ENCODE peak calls at places on chromosome 12, in seven cellular contexts. Y is PC-3, W is right lobe of liver, I is NT2/D1, H is heart left ventricle, Q is psoas muscle, R is mammary epithelial cell. V is an unnamed sample.

GRCh38 chr12:107564946-107565345 is 120.7 kb upstream of the PWP1 start:
- DNase-seq in W (no peak), H (no peak), Q (no peak), R (peak; percentile 23), Y (peak; percentile 61), I (peak; percentile 23), V (no peak)

GRCh38 chr12:46964496-46965098 is 114.8 kb upstream of the PCED1B start:
- DNase-seq in W (no peak), I (peak; percentile 75), Q (no peak), H (no peak), Y (no peak), R (peak; percentile 54), V (no peak)

GRCh38 chr12:10497602-10498001 is 8.1 kb upstream of the EIF2S3B start:
- DNase-seq in Y (no peak), R (no peak), W (no peak), H (no peak), I (no peak), Q (no peak), V (peak; percentile 44)

GRCh38 chr12:45407188-45407850 is 191.4 kb downstream of the ANO6 start:
- DNase-seq in Y (no peak), R (no peak), H (peak; percentile 30), Q (no peak), W (no peak), I (no peak), V (no peak)

GRCh38 chr12:3282271-3282670 is 205.1 kb downstream of the TSPAN9 start:
- DNase-seq in W (no peak), R (no peak), I (no peak), Q (no peak), H (no peak), Y (no peak), V (no peak)

GRCh38 chr12:94322346-94322745 is 137.3 kb downstream of the CEP83 start:
- DNase-seq in I (no peak), R (no peak), W (no peak), Y (no peak), Q (no peak), H (no peak), V (no peak)

GRCh38 chr12:84732941-84733340 is 179.7 kb downstream of the SLC6A15 start:
- DNase-seq in R (no peak), Q (no peak), Y (peak; percentile 32), H (no peak), W (no peak), I (no peak), V (no peak)

GRCh38 chr12:102571889-102572288 is 91.5 kb upstream of the IGF1 start:
- DNase-seq in R (no peak), H (no peak), I (no peak), Y (no peak), Q (no peak), W (no peak), V (no peak)

GRCh38 chr12:19547258-19547657 is 108.0 kb downstream of the AEBP2 start:
- DNase-seq in I (no peak), Y (no peak), H (no peak), Q (no peak), W (no peak), R (no peak), V (no peak)

GRCh38 chr12:127785535-127785934 is 481.4 kb upstream of the TMEM132C start:
- DNase-seq in Q (no peak), I (no peak), Y (peak; percentile 66), H (no peak), W (no peak), R (no peak), V (no peak)

GRCh38 chr12:60494249-60494648 is 898.4 kb downstream of the SLC16A7 start:
- DNase-seq in Y (peak; percentile 77), I (peak; percentile 11), W (no peak), R (peak; percentile 37), H (no peak), Q (no peak), V (no peak)

GRCh38 chr12:57717131-57717530 is 21.4 kb downstream of the AGAP2 start:
- DNase-seq in H (no peak), W (no peak), I (no peak), Y (no peak), R (no peak), Q (no peak), V (no peak)

GRCh38 chr12:124453419-124454351 is 113.7 kb downstream of the NCOR2 start:
- DNase-seq in W (peak; percentile 75), Q (peak; percentile 93), H (peak; percentile 90), Y (peak; percentile 91), I (no peak), R (no peak), V (peak; percentile 89)

GRCh38 chr12:94977766-94978468 is 25.6 kb downstream of the NDUFA12 start:
- DNase-seq in Q (no peak), H (no peak), W (no peak), I (no peak), R (no peak), Y (no peak), V (no peak)

GRCh38 chr12:15634010-15634676 is 155.0 kb downstream of the EPS8 start:
- DNase-seq in H (no peak), I (no peak), Q (no peak), Y (no peak), R (no peak), W (no peak), V (no peak)

GRCh38 chr12:13099066-13099909 is 4.2 kb downstream of the GSG1 start:
- DNase-seq in R (no peak), W (no peak), Q (no peak), H (peak; percentile 57), I (no peak), Y (peak; percentile 35), V (no peak)

GRCh38 chr12:94427520-94428381 is 31.9 kb downstream of the CEP83 start:
- DNase-seq in I (no peak), H (peak; percentile 54), W (no peak), R (peak; percentile 2), Q (no peak), Y (no peak), V (no peak)

GRCh38 chr12:114186241-114187002 is 219.5 kb downstream of the TBX5 start:
- DNase-seq in Q (no peak), R (no peak), I (peak; percentile 95), H (no peak), W (no peak), Y (no peak), V (no peak)

GRCh38 chr12:106976013-106976658 is 10.8 kb downstream of the MTERF2 start:
- DNase-seq in W (no peak), Q (no peak), R (no peak), Y (no peak), H (no peak), I (no peak), V (no peak)

GRCh38 chr12:10590976-10591375 is 22.4 kb downstream of the MAGOHB start:
- DNase-seq in R (no peak), I (no peak), H (no peak), Q (no peak), Y (no peak), W (no peak), V (no peak)

GRCh38 chr12:26874501-26875296 is 41.7 kb upstream of the ITPR2 start:
- DNase-seq in R (no peak), W (no peak), Y (no peak), H (peak; percentile 23), Q (no peak), I (no peak), V (no peak)

GRCh38 chr12:96383991-96384390 is 16.2 kb downstream of the CDK17 start:
- DNase-seq in Q (no peak), R (peak; percentile 45), W (no peak), I (no peak), H (no peak), Y (no peak), V (no peak)
- H3K4me3 ChIP-seq in Q (no peak overlapping the region), R (no peak overlapping the region), W (no peak overlapping the region), I (no peak overlapping the region), H (no peak overlapping the region), Y (no peak overlapping the region), V (no peak overlapping the region)

GRCh38 chr12:66359300-66359699 is 57.0 kb downstream of the HELB start:
- DNase-seq in H (no peak), Q (no peak), W (no peak), I (no peak), R (no peak), Y (no peak), V (no peak)
- H3K4me1 ChIP-seq in H (no peaks in the 10 kb centered on the region), Q (no peaks in the 10 kb centered on the region), W (no peaks in the 10 kb centered on the region), I (no peaks in the 10 kb centered on the region), R (no peaks in the 10 kb centered on the region), Y (no peaks in the 10 kb centered on the region), V (no peaks in the 10 kb centered on the region)

GRCh38 chr12:49058366-49059062 is 2.1 kb downstream of the KMT2D start:
- DNase-seq in I (no peak), R (no peak), Y (no peak), Q (no peak), W (no peak), H (no peak), V (no peak)

GRCh38 chr12:49059385-49060232 is 985 bp downstream of the KMT2D start:
- DNase-seq in Q (no peak), W (no peak), H (no peak), R (peak; percentile 9), Y (peak; percentile 22), I (no peak), V (peak; percentile 50)

GRCh38 chr12:49060237-49061156 is at the start of gene KMT2D:
- DNase-seq in Q (peak; percentile 94), W (peak; percentile 94), R (peak; percentile 93), H (peak; percentile 94), Y (peak; percentile 87), I (peak; percentile 94), V (peak; percentile 94)

GRCh38 chr12:49057888-49058287 is 2.7 kb downstream of the KMT2D start:
- DNase-seq in I (no peak), R (peak; percentile 7), H (no peak), Y (no peak), Q (no peak), W (no peak), V (peak; percentile 40)

GRCh38 chr12:49059063-49059384 is 1.6 kb downstream of the KMT2D start:
- DNase-seq in W (no peak), H (no peak), R (peak; percentile 1), Y (no peak), Q (no peak), I (no peak), V (no peak)
- H3K36me3 ChIP-seq in W (no peaks in the 10 kb centered on the region), H (no peaks in the 10 kb centered on the region), R (peaks cover 2% of the 10 kb centered on the region), Y (peaks cover 12% of the 10 kb centered on the region), Q (no peaks in the 10 kb centered on the region), I (peaks cover 39% of the 10 kb centered on the region), V (no peaks in the 10 kb centered on the region)

GRCh38 chr12:53974084-53975018 is at the start of gene HOTAIR:
- DNase-seq in W (no peak), Y (peak; percentile 53), H (no peak), Q (no peak), R (peak; percentile 56), I (no peak), V (no peak)
- H3K4me3 ChIP-seq in W (no peak within 1 kb of the TSS), Y (peak within 1 kb of the TSS; percentile 75), H (peak within 1 kb of the TSS; percentile 18), Q (peak within 1 kb of the TSS; percentile 69), R (peak within 1 kb of the TSS; percentile 46), I (peak within 1 kb of the TSS; percentile 34), V (no peak within 1 kb of the TSS)

GRCh38 chr12:117027251-117028086 is 71.7 kb downstream of the TESC start:
- DNase-seq in W (no peak), H (no peak), Q (no peak), R (no peak), Y (no peak), I (no peak), V (no peak)
- H3K4me1 ChIP-seq in W (no peaks in the 10 kb centered on the region), H (no peaks in the 10 kb centered on the region), Q (peaks cover 5% of the 10 kb centered on the region), R (peaks cover 3% of the 10 kb centered on the region), Y (no peaks in the 10 kb centered on the region), I (peaks cover 8% of the 10 kb centered on the region), V (no peaks in the 10 kb centered on the region)

DNA sequence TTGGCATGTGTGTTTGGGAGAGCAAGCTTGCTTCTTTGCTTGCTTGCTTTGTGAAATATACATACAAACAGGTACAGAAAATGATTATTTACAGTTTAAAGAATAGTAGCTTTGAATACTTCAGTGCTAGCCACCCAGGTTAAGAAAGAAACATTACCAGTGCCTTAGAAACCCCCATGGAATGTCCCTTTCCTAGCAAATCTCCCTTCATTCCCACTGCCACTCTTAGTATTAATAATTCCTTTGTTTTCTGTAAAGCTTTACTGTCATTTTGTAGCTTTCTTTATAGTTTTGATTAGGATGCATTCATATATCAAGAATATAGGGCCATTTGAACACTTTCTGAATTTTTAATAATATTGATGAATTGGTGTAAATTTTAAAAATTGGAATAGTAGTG is 9.5 kb downstream of the SRGAP1 start:
- DNase-seq in Q (no peak), I (no peak), W (no peak), Y (no peak), R (no peak), H (no peak), V (no peak)
- H3K36me3 ChIP-seq in Q (no peaks in the 10 kb centered on the region), I (no peaks in the 10 kb centered on the region), W (no peaks in the 10 kb centered on the region), Y (no peaks in the 10 kb centered on the region), R (no peaks in the 10 kb centered on the region), H (no peaks in the 10 kb centered on the region), V (no peaks in the 10 kb centered on the region)